ENCODE peak calls at places on chromosomes 3 and 15, in six cellular contexts. G is endodermal cell; Y is right cardiac atrium; J is CD4-positive, CD25-positive, alpha-beta regulatory T cell; L is small intestine; H is SJCRH30. Z is an unnamed sample.

GRCh38 chr3:82807781-82808180 is 1046.3 kb upstream of the GBE1 start:
- DNase-seq in G (no peak), Y (peak; percentile 44), J (no peak), L (no peak), H (no peak), Z (no peak)

GRCh38 chr15:43928152-43928551 is 101.3 kb downstream of the WDR76 start:
- DNase-seq in G (peak; percentile 85), Y (no peak), J (no peak), L (no peak), H (no peak), Z (no peak)

GRCh38 chr3:12436514-12437222 is 47.6 kb upstream of the TSEN2 start:
- DNase-seq in G (peak; percentile 31), Y (peak; percentile 67), J (no peak), L (no peak), H (no peak), Z (no peak)

GRCh38 chr3:24496529-24497482 is 2.2 kb upstream of the THRB start:
- DNase-seq in G (peak; percentile 92), Y (peak; percentile 91), J (no peak), L (peak; percentile 40), H (peak; percentile 29), Z (no peak)

GRCh38 chr3:130835483-130835882 is 58.4 kb upstream of the ATP2C1 start:
- DNase-seq in G (no peak), Y (no peak), J (no peak), L (no peak), H (no peak), Z (no peak)

GRCh38 chr3:44509985-44510360 is 32.5 kb upstream of the ZNF445 start:
- DNase-seq in G (no peak), Y (no peak), J (no peak), L (peak; percentile 27), H (peak; percentile 70), Z (no peak)

GRCh38 chr15:68556139-68556990 is 22.4 kb upstream of the CORO2B start:
- DNase-seq in G (no peak), Y (no peak), J (no peak), L (no peak), H (no peak), Z (no peak)

GRCh38 chr3:59313365-59313764 is 263.5 kb upstream of the CFAP20DC start:
- DNase-seq in G (peak; percentile 90), Y (peak; percentile 85), J (peak; percentile 20), L (peak; percentile 25), H (peak; percentile 10), Z (no peak)

GRCh38 chr15:88484781-88485246 is 17.3 kb downstream of the MRPS11 start:
- DNase-seq in G (peak; percentile 73), Y (no peak), J (no peak), L (no peak), H (peak; percentile 97), Z (no peak)

GRCh38 chr3:178306427-178307115 is 229.7 kb upstream of the KCNMB2 start:
- DNase-seq in G (no peak), Y (no peak), J (no peak), L (no peak), H (no peak), Z (no peak)

GRCh38 chr3:114331710-114332109 is 37.9 kb downstream of the TIGIT start:
- DNase-seq in G (no peak), Y (no peak), J (no peak), L (no peak), H (no peak), Z (no peak)

GRCh38 chr15:50083424-50084025 is 35.5 kb downstream of the ATP8B4 start:
- DNase-seq in G (no peak), Y (no peak), J (no peak), L (no peak), H (no peak), Z (no peak)

GRCh38 chr15:75656331-75656730 is 8.6 kb downstream of the SNX33 start:
- DNase-seq in G (no peak), Y (no peak), J (no peak), L (no peak), H (no peak), Z (no peak)

GRCh38 chr3:194485471-194485875 is 1.3 kb downstream of the ATP13A3 start:
- DNase-seq in G (no peak), Y (no peak), J (peak; percentile 34), L (peak; percentile 43), H (no peak), Z (no peak)

GRCh38 chr3:16319723-16320122 is 54.7 kb downstream of the OXNAD1 start:
- DNase-seq in G (no peak), Y (no peak), J (no peak), L (no peak), H (no peak), Z (no peak)

GRCh38 chr15:78456391-78456790 is 18.4 kb downstream of the IREB2 start:
- DNase-seq in G (no peak), Y (no peak), J (no peak), L (no peak), H (no peak), Z (no peak)

GRCh38 chr15:74406992-74407705 is 26.6 kb downstream of the SEMA7A start:
- DNase-seq in G (peak; percentile 69), Y (peak; percentile 28), J (no peak), L (no peak), H (peak; percentile 76), Z (no peak)

GRCh38 chr3:125072310-125072709 is 16.5 kb upstream of the HEG1 start:
- DNase-seq in G (no peak), Y (no peak), J (no peak), L (no peak), H (peak; percentile 46), Z (no peak)

GRCh38 chr3:133547432-133548041 is 25.9 kb upstream of the CDV3 start:
- DNase-seq in G (peak; percentile 57), Y (no peak), J (no peak), L (no peak), H (peak; percentile 29), Z (no peak)

GRCh38 chr3:127589600-127590281 is 792 bp downstream of the TPRA1 start:
- DNase-seq in G (peak; percentile 72), Y (peak; percentile 83), J (no peak), L (peak; percentile 25), H (no peak), Z (no peak)

GRCh38 chr3:138389841-138390581 is 41.6 kb downstream of the MRAS start:
- DNase-seq in G (no peak), Y (no peak), J (no peak), L (no peak), H (peak; percentile 42), Z (no peak)

GRCh38 chr3:168191856-168192255 is 96.1 kb upstream of the GOLIM4 start:
- DNase-seq in G (no peak), Y (no peak), J (no peak), L (peak; percentile 38), H (no peak), Z (no peak)

GRCh38 chr3:61632568-61633175 is 71.3 kb downstream of the PTPRG start:
- DNase-seq in G (no peak), Y (no peak), J (no peak), L (no peak), H (peak; percentile 2), Z (no peak)

GRCh38 chr15:66772967-66773873 is 71.2 kb downstream of the SMAD6 start:
- DNase-seq in G (no peak), Y (peak; percentile 73), J (no peak), L (peak; percentile 37), H (no peak), Z (no peak)

GRCh38 chr3:159486580-159486979 is 502.1 kb upstream of the IL12A start:
- DNase-seq in G (peak; percentile 79), Y (no peak), J (no peak), L (no peak), H (no peak), Z (no peak)

GRCh38 chr3:95629802-95630201 is 1184.6 kb upstream of the EPHA6 start:
- DNase-seq in G (no peak), Y (no peak), J (no peak), L (no peak), H (no peak), Z (no peak)

GRCh38 chr3:185820973-185821758 is 3.7 kb downstream of the IGF2BP2 start:
- DNase-seq in G (no peak), Y (no peak), J (no peak), L (no peak), H (peak; percentile 12), Z (peak; percentile 82)

GRCh38 chr15:89820651-89821611 is 6.3 kb upstream of the ANPEP start:
- DNase-seq in G (no peak), Y (no peak), J (no peak), L (no peak), H (no peak), Z (no peak)

GRCh38 chr3:12948891-12949711 is 107.7 kb upstream of the RPL32 start:
- DNase-seq in G (no peak), Y (no peak), J (no peak), L (no peak), H (no peak), Z (no peak)

DNA sequence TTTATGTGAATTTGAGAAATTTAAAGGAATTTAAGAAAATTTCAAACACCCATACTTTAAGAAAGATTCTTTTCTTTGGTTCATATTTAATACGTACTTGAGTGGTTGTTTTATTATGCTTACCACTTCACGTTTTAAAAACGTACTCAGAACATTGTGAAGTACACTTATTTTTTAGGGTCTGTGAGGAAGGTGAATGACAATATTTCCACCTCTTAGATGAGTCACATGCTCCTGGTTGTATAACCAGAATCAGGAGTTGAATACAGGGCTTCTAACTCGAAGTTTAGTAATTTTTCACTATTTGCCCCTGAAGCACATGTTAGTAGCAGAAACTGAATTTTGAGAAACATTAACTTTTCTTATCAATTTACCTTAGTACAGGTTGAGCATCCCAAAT is 7.5 kb downstream of the SKIL start:
- DNase-seq in G (no peak), Y (no peak), J (no peak), L (no peak), H (no peak), Z (no peak)
- H3K4me3 ChIP-seq in G (peak overlapping the region; percentile 94), Y (no peak overlapping the region), J (no peak overlapping the region), L (no peak overlapping the region), H (no peak overlapping the region), Z (no peak overlapping the region)

DNA sequence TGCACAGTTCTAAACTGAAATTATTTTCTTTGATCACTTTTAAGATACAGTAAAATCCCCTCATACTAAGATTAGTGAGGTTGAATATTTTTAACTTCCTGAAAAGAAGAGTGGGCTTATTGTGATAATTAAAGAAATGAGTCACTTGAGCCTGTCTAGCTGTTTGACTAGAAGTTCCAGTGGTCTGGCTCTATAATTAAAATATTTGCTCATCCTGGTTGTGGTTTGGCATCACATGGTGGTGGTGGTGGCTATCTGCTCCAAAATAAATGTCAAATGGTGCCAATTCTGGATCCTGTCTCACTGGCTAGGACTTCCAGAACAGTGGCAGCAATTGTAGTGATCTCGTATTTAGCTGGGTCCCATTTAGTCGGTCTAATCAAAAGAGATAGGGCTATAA is 8.6 kb upstream of the TEX9 start:
- DNase-seq in G (no peak), Y (no peak), J (no peak), L (no peak), H (peak; percentile 18), Z (no peak)
- H3K9me3 ChIP-seq in G (peaks cover 27% of the 10 kb centered on the region), Y (no peaks in the 10 kb centered on the region), J (no peaks in the 10 kb centered on the region), L (no peaks in the 10 kb centered on the region), H (no peaks in the 10 kb centered on the region), Z (no peaks in the 10 kb centered on the region)

DNA sequence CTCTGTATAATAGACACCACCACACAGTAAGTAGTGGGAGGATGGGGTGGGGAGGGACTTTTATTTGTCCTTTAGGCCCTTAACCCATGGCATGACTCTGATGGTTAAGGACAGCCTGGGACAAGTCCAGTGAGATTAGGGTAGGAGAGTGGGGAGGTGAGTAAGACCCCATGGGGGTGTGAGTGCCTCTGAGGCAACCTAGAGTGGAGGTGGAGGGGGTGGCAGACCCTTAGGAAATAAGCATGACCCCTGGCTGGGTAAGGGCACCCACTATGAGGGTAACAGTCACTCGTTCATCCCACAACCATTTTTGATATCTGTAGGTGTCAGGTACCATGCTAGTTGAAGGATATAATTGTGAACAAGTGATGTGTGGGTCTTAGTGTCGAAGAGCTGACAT is 21.0 kb upstream of the PSTPIP1 start:
- DNase-seq in G (no peak), Y (no peak), J (no peak), L (no peak), H (no peak), Z (no peak)
- H3K4me3 ChIP-seq in G (peak overlapping the region; percentile 54), Y (no peak overlapping the region), J (no peak overlapping the region), L (no peak overlapping the region), H (no peak overlapping the region), Z (no peak overlapping the region)

GRCh38 chr3:1808590-1808989 is 290.1 kb upstream of the CNTN4 start:
- DNase-seq in G (no peak), Y (no peak), J (no peak), L (no peak), H (no peak), Z (no peak)
- H3K9me3 ChIP-seq in G (peaks cover 52% of the 10 kb centered on the region), Y (no peaks in the 10 kb centered on the region), J (peaks cover 12% of the 10 kb centered on the region), L (no peaks in the 10 kb centered on the region), H (no peaks in the 10 kb centered on the region), Z (no peaks in the 10 kb centered on the region)

Z was measured in SK-N-MC.